ENCODE peak calls at places on chromosomes 11 and 22, in eight cellular contexts. P is mesendoderm; I is spleen; S is A172; Z is EL; H is Caco-2; C is SK-N-DZ; F is stimulated activated CD4-positive, alpha-beta T cell treated with anti-CD3 and anti-CD28 coated beads, Interleukin-15, amount 100 ng/mL, for 24 hours. K is an unnamed sample.

GRCh38 chr11:15158351-15159015 is 43.8 kb downstream of the INSC start:
- DNase-seq in P (no peak), I (no peak), S (no peak), Z (peak), H (no peak), C (no peak), F (no peak), K (no peak)

GRCh38 chr11:2910401-2910955 is 18.7 kb downstream of the PHLDA2 start:
- DNase-seq in P (no peak), I (no peak), S (no peak), Z (no peak), H (no peak), C (no peak), F (no peak), K (no peak)

GRCh38 chr22:31585161-31585859 is 76.7 kb downstream of the PISD start:
- DNase-seq in P (peak), I (no peak), S (no peak), Z (peak), H (no peak), C (no peak), F (peak), K (no peak)

GRCh38 chr11:113528982-113529381 is 53.8 kb upstream of the DRD2 start:
- DNase-seq in P (no peak), I (no peak), S (no peak), Z (peak), H (peak), C (no peak), F (no peak), K (no peak)

GRCh38 chr11:37142591-37142990 is 544.6 kb upstream of the RAG2 start:
- DNase-seq in P (no peak), I (no peak), S (no peak), Z (no peak), H (no peak), C (no peak), F (no peak), K (no peak)

GRCh38 chr22:21753374-21754111 is 17.9 kb upstream of the YPEL1 start:
- DNase-seq in P (no peak), I (no peak), S (no peak), Z (no peak), H (no peak), C (no peak), F (no peak), K (no peak)

GRCh38 chr11:17923213-17923612 is 89.6 kb downstream of the SERGEF start:
- DNase-seq in P (peak), I (no peak), S (no peak), Z (no peak), H (no peak), C (no peak), F (no peak), K (no peak)

GRCh38 chr11:83793332-83793731 is 507.2 kb upstream of the CCDC90B start:
- DNase-seq in P (no peak), I (no peak), S (no peak), Z (no peak), H (no peak), C (no peak), F (no peak), K (no peak)

GRCh38 chr11:61401558-61401957 is 9.2 kb downstream of the TMEM216 start:
- DNase-seq in P (no peak), I (no peak), S (no peak), Z (no peak), H (no peak), C (no peak), F (no peak), K (no peak)

K was measured in effector memory CD4-positive, alpha-beta T cell.